ENCODE peak calls at places on chromosome 18, in six cellular contexts. One of them, this sample, is unnamed.
A peak's percentile ranks its signal among the peaks of the same experiment; 100 is the strongest.

GRCh38 chr18:12770469-12771219 is 67.8 kb downstream of the PSMG2 start:
- DNase-seq in stimulated activated CD4-positive, alpha-beta T cell treated with anti-CD3 and anti-CD28 coated beads, TNF-alpha, amount 100 ng/mL, for 4 hours: no peak
- DNase-seq in fibroblast of lung: no peak
- DNase-seq in NCI-H1105 treated with DMSO at 0.1 percent for 48 hours: no peak
- DNase-seq in naive thymus-derived CD4-positive, alpha-beta T cell: no peak
- DNase-seq in GM23248: no peak
- DNase-seq in this sample: no peak

GRCh38 chr18:35457140-35457704 is 40.5 kb downstream of the INO80C start:
- DNase-seq in stimulated activated CD4-positive, alpha-beta T cell treated with anti-CD3 and anti-CD28 coated beads, TNF-alpha, amount 100 ng/mL, for 4 hours: no peak
- DNase-seq in fibroblast of lung: no peak
- DNase-seq in NCI-H1105 treated with DMSO at 0.1 percent for 48 hours: no peak
- DNase-seq in naive thymus-derived CD4-positive, alpha-beta T cell: no peak
- DNase-seq in GM23248: no peak
- DNase-seq in this sample: no peak

GRCh38 chr18:62741118-62741566 is 25.8 kb downstream of the PHLPP1 start:
- DNase-seq in stimulated activated CD4-positive, alpha-beta T cell treated with anti-CD3 and anti-CD28 coated beads, TNF-alpha, amount 100 ng/mL, for 4 hours: no peak
- DNase-seq in fibroblast of lung: no peak
- DNase-seq in NCI-H1105 treated with DMSO at 0.1 percent for 48 hours: no peak
- DNase-seq in naive thymus-derived CD4-positive, alpha-beta T cell: no peak
- DNase-seq in GM23248: peak; percentile 61
- DNase-seq in this sample: no peak

GRCh38 chr18:35610089-35610488 is 28.5 kb downstream of the GALNT1 start:
- DNase-seq in stimulated activated CD4-positive, alpha-beta T cell treated with anti-CD3 and anti-CD28 coated beads, TNF-alpha, amount 100 ng/mL, for 4 hours: no peak
- DNase-seq in fibroblast of lung: no peak
- DNase-seq in NCI-H1105 treated with DMSO at 0.1 percent for 48 hours: no peak
- DNase-seq in naive thymus-derived CD4-positive, alpha-beta T cell: no peak
- DNase-seq in GM23248: no peak
- DNase-seq in this sample: no peak

GRCh38 chr18:12359515-12359927 is 17.5 kb downstream of the AFG3L2 start:
- DNase-seq in stimulated activated CD4-positive, alpha-beta T cell treated with anti-CD3 and anti-CD28 coated beads, TNF-alpha, amount 100 ng/mL, for 4 hours: no peak
- DNase-seq in fibroblast of lung: peak; percentile 63
- DNase-seq in NCI-H1105 treated with DMSO at 0.1 percent for 48 hours: no peak
- DNase-seq in naive thymus-derived CD4-positive, alpha-beta T cell: no peak
- DNase-seq in GM23248: peak; percentile 16
- DNase-seq in this sample: no peak

GRCh38 chr18:2979871-2980606 is 32.9 kb downstream of the LPIN2 start:
- DNase-seq in stimulated activated CD4-positive, alpha-beta T cell treated with anti-CD3 and anti-CD28 coated beads, TNF-alpha, amount 100 ng/mL, for 4 hours: no peak
- DNase-seq in fibroblast of lung: no peak
- DNase-seq in NCI-H1105 treated with DMSO at 0.1 percent for 48 hours: no peak
- DNase-seq in naive thymus-derived CD4-positive, alpha-beta T cell: no peak
- DNase-seq in GM23248: peak; percentile 40
- DNase-seq in this sample: peak; percentile 33

GRCh38 chr18:49658871-49659378 is 97.1 kb downstream of the LIPG start:
- DNase-seq in stimulated activated CD4-positive, alpha-beta T cell treated with anti-CD3 and anti-CD28 coated beads, TNF-alpha, amount 100 ng/mL, for 4 hours: no peak
- DNase-seq in fibroblast of lung: no peak
- DNase-seq in NCI-H1105 treated with DMSO at 0.1 percent for 48 hours: no peak
- DNase-seq in naive thymus-derived CD4-positive, alpha-beta T cell: no peak
- DNase-seq in GM23248: no peak
- DNase-seq in this sample: no peak

GRCh38 chr18:40687401-40687800 is 1267.6 kb upstream of the PIK3C3 start:
- DNase-seq in stimulated activated CD4-positive, alpha-beta T cell treated with anti-CD3 and anti-CD28 coated beads, TNF-alpha, amount 100 ng/mL, for 4 hours: no peak
- DNase-seq in fibroblast of lung: no peak
- DNase-seq in NCI-H1105 treated with DMSO at 0.1 percent for 48 hours: no peak
- DNase-seq in naive thymus-derived CD4-positive, alpha-beta T cell: no peak
- DNase-seq in GM23248: peak; percentile 41
- DNase-seq in this sample: no peak

GRCh38 chr18:21703241-21703820 is 1.2 kb downstream of the ABHD3 start:
- DNase-seq in stimulated activated CD4-positive, alpha-beta T cell treated with anti-CD3 and anti-CD28 coated beads, TNF-alpha, amount 100 ng/mL, for 4 hours: no peak
- DNase-seq in fibroblast of lung: peak; percentile 11
- DNase-seq in NCI-H1105 treated with DMSO at 0.1 percent for 48 hours: peak; percentile 30
- DNase-seq in naive thymus-derived CD4-positive, alpha-beta T cell: no peak
- DNase-seq in GM23248: no peak
- DNase-seq in this sample: no peak

GRCh38 chr18:46630160-46630559 is 26.9 kb downstream of the LOXHD1 start:
- DNase-seq in stimulated activated CD4-positive, alpha-beta T cell treated with anti-CD3 and anti-CD28 coated beads, TNF-alpha, amount 100 ng/mL, for 4 hours: no peak
- DNase-seq in fibroblast of lung: no peak
- DNase-seq in NCI-H1105 treated with DMSO at 0.1 percent for 48 hours: no peak
- DNase-seq in naive thymus-derived CD4-positive, alpha-beta T cell: no peak
- DNase-seq in GM23248: peak; percentile 24
- DNase-seq in this sample: no peak

GRCh38 chr18:8944871-8945245 is 157.6 kb upstream of the NDUFV2 start:
- DNase-seq in stimulated activated CD4-positive, alpha-beta T cell treated with anti-CD3 and anti-CD28 coated beads, TNF-alpha, amount 100 ng/mL, for 4 hours: no peak
- DNase-seq in fibroblast of lung: no peak
- DNase-seq in NCI-H1105 treated with DMSO at 0.1 percent for 48 hours: no peak
- DNase-seq in naive thymus-derived CD4-positive, alpha-beta T cell: no peak
- DNase-seq in GM23248: no peak
- DNase-seq in this sample: no peak

GRCh38 chr18:11809895-11810294 is 41.3 kb upstream of the CHMP1B start:
- DNase-seq in stimulated activated CD4-positive, alpha-beta T cell treated with anti-CD3 and anti-CD28 coated beads, TNF-alpha, amount 100 ng/mL, for 4 hours: no peak
- DNase-seq in fibroblast of lung: no peak
- DNase-seq in NCI-H1105 treated with DMSO at 0.1 percent for 48 hours: no peak
- DNase-seq in naive thymus-derived CD4-positive, alpha-beta T cell: no peak
- DNase-seq in GM23248: no peak
- DNase-seq in this sample: no peak